ENCODE peak calls at places on chromosomes 4 and X, in six cellular contexts. One of them, this sample, is unnamed.

GRCh38 chr4:42673084-42673429 is 16.2 kb upstream of the ATP8A1 start:
- DNase-seq in cardiac muscle cell: peak; percentile 54
- DNase-seq in endodermal cell: no peak
- DNase-seq in fibroblast of pulmonary artery: peak; percentile 60
- DNase-seq in GM12865: no peak
- DNase-seq in HFF-Myc: no peak
- DNase-seq in this sample: no peak

GRCh38 chrX:134679226-134679625 is 21.0 kb upstream of the PLAC1 start:
- DNase-seq in fibroblast of pulmonary artery: no peak
- DNase-seq in cardiac muscle cell: no peak
- DNase-seq in endodermal cell: no peak
- DNase-seq in HFF-Myc: peak; percentile 59
- DNase-seq in GM12865: no peak
- DNase-seq in this sample: no peak

GRCh38 chr4:148447672-148448071 is 5.5 kb upstream of the NR3C2 start:
- DNase-seq in fibroblast of pulmonary artery: peak; percentile 21
- DNase-seq in GM12865: no peak
- DNase-seq in endodermal cell: no peak
- DNase-seq in cardiac muscle cell: no peak
- DNase-seq in HFF-Myc: no peak
- DNase-seq in this sample: no peak

GRCh38 chrX:153970398-153971123 is 1.1 kb downstream of the HCFC1 start:
- DNase-seq in fibroblast of pulmonary artery: peak; percentile 74
- DNase-seq in cardiac muscle cell: peak; percentile 78
- DNase-seq in endodermal cell: peak; percentile 79
- DNase-seq in GM12865: peak; percentile 38
- DNase-seq in HFF-Myc: no peak
- DNase-seq in this sample: peak; percentile 80

GRCh38 chr4:113179996-113180395 is 130.5 kb downstream of the ANK2 start:
- DNase-seq in fibroblast of pulmonary artery: no peak
- DNase-seq in endodermal cell: no peak
- DNase-seq in GM12865: no peak
- DNase-seq in cardiac muscle cell: no peak
- DNase-seq in HFF-Myc: peak; percentile 10
- DNase-seq in this sample: no peak

GRCh38 chrX:1528186-1528883 is 8.7 kb downstream of the P2RY8 start:
- DNase-seq in HFF-Myc: no peak
- DNase-seq in fibroblast of pulmonary artery: no peak
- DNase-seq in endodermal cell: no peak
- DNase-seq in GM12865: peak; percentile 44
- DNase-seq in cardiac muscle cell: no peak
- DNase-seq in this sample: no peak

GRCh38 chr4:76749361-76749760 is 148.6 kb downstream of the SOWAHB start:
- DNase-seq in endodermal cell: no peak
- DNase-seq in HFF-Myc: no peak
- DNase-seq in cardiac muscle cell: no peak
- DNase-seq in GM12865: no peak
- DNase-seq in fibroblast of pulmonary artery: no peak
- DNase-seq in this sample: no peak

GRCh38 chr4:171342646-171343045 is 470.6 kb upstream of the GALNTL6 start:
- DNase-seq in fibroblast of pulmonary artery: no peak
- DNase-seq in GM12865: no peak
- DNase-seq in endodermal cell: no peak
- DNase-seq in HFF-Myc: no peak
- DNase-seq in cardiac muscle cell: no peak
- DNase-seq in this sample: no peak

GRCh38 chr4:76305971-76306881 is at the start of gene STBD1:
- DNase-seq in GM12865: peak; percentile 41
- DNase-seq in fibroblast of pulmonary artery: peak; percentile 57
- DNase-seq in HFF-Myc: no peak
- DNase-seq in cardiac muscle cell: peak; percentile 65
- DNase-seq in endodermal cell: peak; percentile 93
- DNase-seq in this sample: no peak

GRCh38 chr4:186728631-186729271 is 5.1 kb upstream of the FAT1 start:
- DNase-seq in fibroblast of pulmonary artery: peak; percentile 25
- DNase-seq in cardiac muscle cell: no peak
- DNase-seq in endodermal cell: no peak
- DNase-seq in HFF-Myc: no peak
- DNase-seq in GM12865: no peak
- DNase-seq in this sample: no peak

GRCh38 chr4:20572976-20573375 is 127.3 kb upstream of the PACRGL start:
- DNase-seq in cardiac muscle cell: no peak
- DNase-seq in GM12865: no peak
- DNase-seq in HFF-Myc: no peak
- DNase-seq in endodermal cell: peak; percentile 48
- DNase-seq in fibroblast of pulmonary artery: no peak
- DNase-seq in this sample: no peak

GRCh38 chrX:124229374-124229773 is 103.1 kb upstream of the TEX13D start:
- DNase-seq in HFF-Myc: no peak
- DNase-seq in cardiac muscle cell: no peak
- DNase-seq in GM12865: no peak
- DNase-seq in fibroblast of pulmonary artery: no peak
- DNase-seq in endodermal cell: peak; percentile 50
- DNase-seq in this sample: no peak

GRCh38 chr4:183503497-183504063 is 1.3 kb upstream of the ING2 start:
- DNase-seq in cardiac muscle cell: no peak
- DNase-seq in HFF-Myc: no peak
- DNase-seq in GM12865: peak; percentile 7
- DNase-seq in endodermal cell: no peak
- DNase-seq in fibroblast of pulmonary artery: peak; percentile 3
- DNase-seq in this sample: peak; percentile 46

GRCh38 chr4:56641494-56642051 is 39.5 kb downstream of the HOPX start:
- DNase-seq in GM12865: no peak
- DNase-seq in HFF-Myc: peak; percentile 69
- DNase-seq in cardiac muscle cell: peak; percentile 87
- DNase-seq in fibroblast of pulmonary artery: peak; percentile 90
- DNase-seq in endodermal cell: no peak
- DNase-seq in this sample: no peak

GRCh38 chrX:3715921-3716320 is 2.5 kb upstream of the PRKX start:
- DNase-seq in fibroblast of pulmonary artery: no peak
- DNase-seq in cardiac muscle cell: no peak
- DNase-seq in GM12865: no peak
- DNase-seq in endodermal cell: no peak
- DNase-seq in HFF-Myc: no peak
- DNase-seq in this sample: no peak

GRCh38 chr4:113756005-113756410 is 5.5 kb downstream of the CAMK2D start:
- DNase-seq in endodermal cell: no peak
- DNase-seq in fibroblast of pulmonary artery: peak; percentile 89
- DNase-seq in HFF-Myc: peak; percentile 19
- DNase-seq in GM12865: peak; percentile 49
- DNase-seq in cardiac muscle cell: peak; percentile 85
- DNase-seq in this sample: no peak

GRCh38 chrX:111244238-111244750 is 26.0 kb downstream of the CAPN6 start:
- DNase-seq in cardiac muscle cell: peak; percentile 6
- DNase-seq in HFF-Myc: no peak
- DNase-seq in endodermal cell: no peak
- DNase-seq in fibroblast of pulmonary artery: peak; percentile 11
- DNase-seq in GM12865: peak; percentile 5
- DNase-seq in this sample: no peak

GRCh38 chr4:57548856-57549255 is 438.7 kb upstream of the IGFBP7 start:
- DNase-seq in endodermal cell: no peak
- DNase-seq in cardiac muscle cell: no peak
- DNase-seq in fibroblast of pulmonary artery: no peak
- DNase-seq in GM12865: no peak
- DNase-seq in HFF-Myc: no peak
- DNase-seq in this sample: no peak

GRCh38 chr4:123783091-123783765 is 386.6 kb downstream of the SPRY1 start:
- DNase-seq in fibroblast of pulmonary artery: peak; percentile 33
- DNase-seq in cardiac muscle cell: no peak
- DNase-seq in GM12865: no peak
- DNase-seq in endodermal cell: no peak
- DNase-seq in HFF-Myc: no peak
- DNase-seq in this sample: no peak

GRCh38 chr4:1628892-1629703 is 55.0 kb downstream of the FAM53A start:
- DNase-seq in cardiac muscle cell: peak; percentile 51
- DNase-seq in GM12865: peak; percentile 40
- DNase-seq in fibroblast of pulmonary artery: peak; percentile 49
- DNase-seq in HFF-Myc: no peak
- DNase-seq in endodermal cell: peak; percentile 93
- DNase-seq in this sample: peak; percentile 8

GRCh38 chr4:112633477-112634235 is 3.1 kb downstream of the ZGRF1 start:
- DNase-seq in cardiac muscle cell: peak; percentile 70
- DNase-seq in endodermal cell: no peak
- DNase-seq in fibroblast of pulmonary artery: peak; percentile 71
- DNase-seq in HFF-Myc: no peak
- DNase-seq in GM12865: peak; percentile 40
- DNase-seq in this sample: peak; percentile 28

GRCh38 chrX:41045960-41046567 is 39.2 kb upstream of the USP9X start:
- DNase-seq in fibroblast of pulmonary artery: peak; percentile 82
- DNase-seq in GM12865: no peak
- DNase-seq in HFF-Myc: no peak
- DNase-seq in cardiac muscle cell: peak; percentile 84
- DNase-seq in endodermal cell: peak; percentile 69
- DNase-seq in this sample: no peak

GRCh38 chrX:2408856-2409255 is 91.9 kb downstream of the DHRSX start:
- DNase-seq in endodermal cell: no peak
- DNase-seq in HFF-Myc: no peak
- DNase-seq in GM12865: no peak
- DNase-seq in fibroblast of pulmonary artery: no peak
- DNase-seq in cardiac muscle cell: no peak
- DNase-seq in this sample: no peak

GRCh38 chrX:107654778-107655761 is 26.8 kb downstream of the PRPS1 start:
- DNase-seq in HFF-Myc: peak; percentile 51
- DNase-seq in GM12865: peak; percentile 32
- DNase-seq in endodermal cell: peak; percentile 97
- DNase-seq in fibroblast of pulmonary artery: peak; percentile 80
- DNase-seq in cardiac muscle cell: peak; percentile 75
- DNase-seq in this sample: no peak

GRCh38 chrX:42778096-42778495 is at the start of gene PPP1R2C:
- DNase-seq in GM12865: no peak
- DNase-seq in HFF-Myc: no peak
- DNase-seq in cardiac muscle cell: no peak
- DNase-seq in fibroblast of pulmonary artery: no peak
- DNase-seq in endodermal cell: no peak
- DNase-seq in this sample: no peak

GRCh38 chrX:9897761-9898161 is 69.4 kb upstream of the CLDN34 start:
- DNase-seq in GM12865: no peak
- DNase-seq in HFF-Myc: peak; percentile 63
- DNase-seq in cardiac muscle cell: peak; percentile 80
- DNase-seq in fibroblast of pulmonary artery: peak; percentile 79
- DNase-seq in endodermal cell: no peak
- DNase-seq in this sample: no peak

GRCh38 chr4:6269400-6269650 is 325 bp upstream of the WFS1 start:
- DNase-seq in endodermal cell: no peak
- DNase-seq in cardiac muscle cell: no peak
- DNase-seq in HFF-Myc: no peak
- DNase-seq in fibroblast of pulmonary artery: no peak
- DNase-seq in GM12865: no peak
- DNase-seq in this sample: no peak

GRCh38 chr4:6271701-6272465 is 2.2 kb downstream of the WFS1 start:
- DNase-seq in cardiac muscle cell: no peak
- DNase-seq in fibroblast of pulmonary artery: no peak
- DNase-seq in endodermal cell: no peak
- DNase-seq in GM12865: no peak
- DNase-seq in HFF-Myc: no peak
- DNase-seq in this sample: no peak

GRCh38 chr4:6271206-6271605 is 1.6 kb downstream of the WFS1 start:
- DNase-seq in HFF-Myc: no peak
- DNase-seq in cardiac muscle cell: no peak
- DNase-seq in fibroblast of pulmonary artery: no peak
- DNase-seq in endodermal cell: no peak
- DNase-seq in GM12865: no peak
- DNase-seq in this sample: peak; percentile 40

GRCh38 chr4:6269651-6270511 is at the start of gene WFS1:
- DNase-seq in HFF-Myc: peak; percentile 89
- DNase-seq in fibroblast of pulmonary artery: peak; percentile 98
- DNase-seq in cardiac muscle cell: peak; percentile 99
- DNase-seq in GM12865: peak; percentile 99
- DNase-seq in endodermal cell: peak; percentile 99
- DNase-seq in this sample: peak; percentile 95

GRCh38 chr4:6270691-6271121 is 1.1 kb downstream of the WFS1 start:
- DNase-seq in fibroblast of pulmonary artery: peak; percentile 27
- DNase-seq in GM12865: no peak
- DNase-seq in endodermal cell: no peak
- DNase-seq in cardiac muscle cell: peak; percentile 48
- DNase-seq in HFF-Myc: no peak
- DNase-seq in this sample: no peak
- H3K4me3 ChIP-seq in fibroblast of pulmonary artery: peak overlapping the region; percentile 79
- H3K4me3 ChIP-seq in GM12865: no peak overlapping the region
- H3K4me3 ChIP-seq in endodermal cell: peak overlapping the region; percentile 78
- H3K4me3 ChIP-seq in cardiac muscle cell: peak overlapping the region; percentile 81
- H3K4me3 ChIP-seq in HFF-Myc: peak overlapping the region; percentile 78
- H3K4me3 ChIP-seq in this sample: peak overlapping the region; percentile 72

GRCh38 chr4:109820563-109820962 is 5.0 kb downstream of the GAR1 start:
- DNase-seq in GM12865: no peak
- DNase-seq in endodermal cell: no peak
- DNase-seq in fibroblast of pulmonary artery: peak; percentile 86
- DNase-seq in HFF-Myc: no peak
- DNase-seq in cardiac muscle cell: peak; percentile 87
- DNase-seq in this sample: no peak
- H3K4me3 ChIP-seq in GM12865: no peak overlapping the region
- H3K4me3 ChIP-seq in endodermal cell: no peak overlapping the region
- H3K4me3 ChIP-seq in fibroblast of pulmonary artery: no peak overlapping the region
- H3K4me3 ChIP-seq in HFF-Myc: no peak overlapping the region
- H3K4me3 ChIP-seq in cardiac muscle cell: no peak overlapping the region
- H3K4me3 ChIP-seq in this sample: no peak overlapping the region

GRCh38 chrX:108735680-108736508 is 469 bp downstream of the IRS4 start:
- DNase-seq in fibroblast of pulmonary artery: peak; percentile 3
- DNase-seq in endodermal cell: no peak
- DNase-seq in GM12865: no peak
- DNase-seq in HFF-Myc: no peak
- DNase-seq in cardiac muscle cell: peak; percentile 12
- DNase-seq in this sample: no peak
- H3K4me3 ChIP-seq in fibroblast of pulmonary artery: peak overlapping the region; percentile 47
- H3K4me3 ChIP-seq in endodermal cell: peak overlapping the region; percentile 79
- H3K4me3 ChIP-seq in GM12865: no peak overlapping the region
- H3K4me3 ChIP-seq in HFF-Myc: peak overlapping the region; percentile 24
- H3K4me3 ChIP-seq in cardiac muscle cell: peak overlapping the region; percentile 53
- H3K4me3 ChIP-seq in this sample: no peak overlapping the region

GRCh38 chrX:101550825-101551767 is 749 bp downstream of the ARMCX1 start:
- DNase-seq in fibroblast of pulmonary artery: peak; percentile 42
- DNase-seq in HFF-Myc: no peak
- DNase-seq in endodermal cell: peak; percentile 79
- DNase-seq in cardiac muscle cell: peak; percentile 56
- DNase-seq in GM12865: no peak
- DNase-seq in this sample: no peak
- H3K4me3 ChIP-seq in fibroblast of pulmonary artery: peak overlapping the region; percentile 76
- H3K4me3 ChIP-seq in HFF-Myc: peak overlapping the region; percentile 56
- H3K4me3 ChIP-seq in endodermal cell: peak overlapping the region; percentile 90
- H3K4me3 ChIP-seq in cardiac muscle cell: peak overlapping the region; percentile 37
- H3K4me3 ChIP-seq in GM12865: peak overlapping the region; percentile 61
- H3K4me3 ChIP-seq in this sample: no peak overlapping the region

GRCh38 chr4:128803783-128804182 is 5.7 kb upstream of the JADE1 start:
- DNase-seq in fibroblast of pulmonary artery: no peak
- DNase-seq in GM12865: peak; percentile 82
- DNase-seq in endodermal cell: no peak
- DNase-seq in HFF-Myc: no peak
- DNase-seq in cardiac muscle cell: no peak
- DNase-seq in this sample: no peak
- H3K4me3 ChIP-seq in fibroblast of pulmonary artery: no peak overlapping the region
- H3K4me3 ChIP-seq in GM12865: peak overlapping the region; percentile 11
- H3K4me3 ChIP-seq in endodermal cell: no peak overlapping the region
- H3K4me3 ChIP-seq in HFF-Myc: no peak overlapping the region
- H3K4me3 ChIP-seq in cardiac muscle cell: no peak overlapping the region
- H3K4me3 ChIP-seq in this sample: no peak overlapping the region